ENCODE peak calls at places on chromosomes 5 and 9, in nine cellular contexts. I is fibroblast of lung, B is mammary epithelial cell, A is DND-41, H is PC-3, R is PC-9, V is neural progenitor cell, Q is HepG2, O is HCT116. N is an unnamed sample.
A peak's percentile ranks its signal among the peaks of the same experiment; 100 is the strongest.

GRCh38 chr5:126917918-126918623 is 112.3 kb downstream of the MARCHF3 start:
- DNase-seq in I (peak; percentile 75), B (no peak), A (no peak), H (peak; percentile 87), R (no peak), V (peak; percentile 63), Q (no peak), O (no peak), N (peak; percentile 55)

GRCh38 chr9:31005086-31005665 is 1379.3 kb upstream of the ACO1 start:
- DNase-seq in I (no peak), B (no peak), A (no peak), H (no peak), R (no peak), V (no peak), Q (no peak), O (no peak), N (no peak)

GRCh38 chr9:115522928-115523327 is 405.0 kb upstream of the TNC start:
- DNase-seq in I (no peak), B (no peak), A (no peak), H (no peak), R (no peak), V (no peak), Q (no peak), O (no peak), N (no peak)

GRCh38 chr9:22036866-22037626 is 27.9 kb upstream of the CDKN2B start:
- DNase-seq in I (no peak), B (peak; percentile 94), A (no peak), H (peak; percentile 6), R (peak; percentile 2), V (no peak), Q (no peak), O (no peak), N (no peak)

GRCh38 chr9:35748858-35749514 is at the start of the genes GBA2 and RGP1:
- DNase-seq in I (peak; percentile 69), B (peak; percentile 79), A (peak; percentile 52), H (peak; percentile 74), R (peak; percentile 77), V (peak; percentile 89), Q (peak; percentile 77), O (peak; percentile 42), N (peak; percentile 93)

GRCh38 chr5:168356592-168356991 is 65.1 kb downstream of the WWC1 start:
- DNase-seq in I (no peak), B (no peak), A (no peak), H (no peak), R (no peak), V (no peak), Q (no peak), O (no peak), N (no peak)

GRCh38 chr5:141783599-141784296 is 94.5 kb downstream of the PCDH1 start:
- DNase-seq in I (peak; percentile 10), B (peak; percentile 67), A (no peak), H (no peak), R (peak; percentile 66), V (peak; percentile 66), Q (no peak), O (no peak), N (peak; percentile 44)

GRCh38 chr5:77064040-77064439 is 23.0 kb downstream of the ZBED3 start:
- DNase-seq in I (no peak), B (no peak), A (no peak), H (no peak), R (no peak), V (no peak), Q (no peak), O (no peak), N (no peak)

GRCh38 chr5:68071731-68072130 is 143.8 kb upstream of the PIK3R1 start:
- DNase-seq in I (peak; percentile 29), B (no peak), A (no peak), H (peak; percentile 1), R (no peak), V (no peak), Q (no peak), O (no peak), N (no peak)

GRCh38 chr5:167348980-167349379 is 942.5 kb upstream of the WWC1 start:
- DNase-seq in I (no peak), B (no peak), A (no peak), H (no peak), R (no peak), V (no peak), Q (no peak), O (no peak), N (no peak)

GRCh38 chr5:30505014-30505886 is 688.2 kb upstream of the CDH6 start:
- DNase-seq in I (peak; percentile 81), B (peak; percentile 62), A (no peak), H (peak; percentile 93), R (no peak), V (peak; percentile 44), Q (peak; percentile 97), O (no peak), N (no peak)

GRCh38 chr5:21802869-21803490 is 1050.2 kb downstream of the CDH12 start:
- DNase-seq in I (peak; percentile 29), B (peak; percentile 31), A (no peak), H (peak; percentile 79), R (no peak), V (peak; percentile 11), Q (peak; percentile 18), O (no peak), N (peak; percentile 28)

GRCh38 chr5:107672212-107673105 is 1.7 kb upstream of the EFNA5 start:
- DNase-seq in I (peak; percentile 98), B (peak; percentile 98), A (peak; percentile 9), H (peak; percentile 96), R (peak; percentile 88), V (peak; percentile 97), Q (peak; percentile 15), O (peak; percentile 88), N (peak; percentile 94)

DNA sequence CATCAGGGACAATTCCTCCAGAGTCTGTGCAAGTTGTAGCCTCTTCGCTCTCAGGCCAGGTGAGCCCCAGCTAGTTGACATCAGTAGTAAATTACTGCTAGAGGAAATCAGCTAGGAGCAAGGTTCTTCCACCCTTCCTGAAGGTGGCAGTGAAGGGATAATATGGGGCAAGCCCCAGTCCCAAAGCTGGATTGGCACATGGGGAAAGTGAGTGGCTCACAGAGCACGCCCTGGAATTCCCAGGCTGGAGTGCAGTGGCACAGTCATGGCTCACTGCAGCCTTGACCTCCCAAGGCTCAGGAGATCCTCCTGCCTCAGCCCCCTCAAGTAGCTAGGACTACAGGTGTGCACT is 82.1 kb downstream of the CYFIP2 start:
- DNase-seq in I (no peak), B (peak; percentile 37), A (no peak), H (peak; percentile 56), R (no peak), V (no peak), Q (no peak), O (no peak), N (no peak)
- TF ChIP-seq CTCF in I (no peak), B (no peak), A (no peak), H (peak; percentile 51), R (no peak), V (no peak), Q (no peak), O (no peak), N (no peak)

DNA sequence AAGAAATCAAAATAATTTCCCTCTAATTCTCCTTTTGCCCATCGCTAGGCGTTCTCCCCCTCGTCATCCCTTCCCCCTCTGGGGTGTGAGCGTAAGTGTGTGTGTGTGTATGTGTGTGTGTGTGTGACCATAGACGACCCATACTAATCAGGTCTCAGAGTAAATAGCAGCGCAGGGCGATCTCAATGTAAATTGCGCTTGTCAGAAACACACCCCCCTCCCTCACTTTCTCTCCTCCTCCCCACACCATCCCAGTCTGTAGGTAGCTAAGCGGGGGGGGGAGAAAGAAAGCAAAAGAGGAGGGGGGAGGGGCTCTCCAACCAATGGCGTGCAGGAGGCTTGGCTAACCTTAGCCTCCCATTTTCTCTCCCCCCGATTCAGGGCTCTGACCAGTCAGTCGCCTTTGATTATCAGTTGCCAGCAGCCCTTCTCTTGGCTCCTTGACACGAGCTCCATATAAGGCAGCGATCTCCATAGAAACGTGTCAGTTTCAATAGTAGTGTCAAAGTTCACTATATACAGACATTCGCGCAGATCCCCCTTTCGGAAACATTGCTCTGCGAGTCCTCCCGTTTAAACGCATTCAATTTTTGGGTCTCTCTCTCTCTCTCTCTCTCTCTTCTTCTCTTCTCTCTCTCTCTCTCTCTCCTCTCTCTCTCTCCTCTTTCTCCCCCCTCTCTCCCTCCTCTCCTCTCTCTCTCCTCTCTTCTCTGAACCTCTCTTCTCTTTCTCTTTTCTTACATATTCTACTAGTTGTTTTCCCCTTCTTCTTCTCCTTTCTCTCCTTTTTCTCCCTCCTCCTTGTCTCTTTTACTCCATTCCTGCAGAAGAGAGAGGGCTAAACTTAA is at the start of gene NR2F1:
- DNase-seq in I (peak; percentile 100), B (peak; percentile 92), A (no peak), H (peak; percentile 98), R (peak; percentile 46), V (peak; percentile 95), Q (peak; percentile 99), O (peak; percentile 98), N (peak; percentile 67)
- TF ChIP-seq EZH2 in I (no peak), B (no peak), A (no peak), H (no peak), R (no peak), V (no peak), Q (no peak), O (no peak), N (peak; percentile 36)

DNA sequence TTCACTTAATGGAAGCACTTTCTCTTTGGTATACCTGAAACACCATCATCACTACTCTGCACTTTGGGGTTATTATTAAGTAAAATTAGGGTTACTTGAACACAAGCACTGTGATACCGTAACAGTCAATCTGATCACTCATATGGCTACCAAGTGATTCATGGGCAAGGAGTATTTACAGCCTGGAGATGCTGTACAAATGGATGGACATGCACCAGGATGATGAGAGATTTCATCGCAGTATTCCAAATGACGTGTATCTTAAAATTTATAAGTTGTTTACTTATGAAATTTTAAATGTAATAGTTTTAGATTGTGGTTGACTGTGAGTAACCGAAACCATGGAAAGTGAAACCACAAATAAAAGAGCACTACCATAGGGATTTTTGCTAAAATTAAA is 462.2 kb upstream of the PTGER4 start:
- DNase-seq in I (no peak), B (no peak), A (no peak), H (peak; percentile 63), R (no peak), V (no peak), Q (no peak), O (no peak), N (no peak)
- TF ChIP-seq CTCF in I (no peak), B (no peak), A (no peak), H (no peak), R (no peak), V (no peak), Q (no peak), O (no peak), N (no peak)

GRCh38 chr9:126672634-126673284 is 59.0 kb downstream of the LMX1B start:
- DNase-seq in I (no peak), B (peak; percentile 48), A (no peak), H (no peak), R (no peak), V (peak; percentile 62), Q (no peak), O (no peak), N (no peak)

GRCh38 chr9:126670270-126670669 is 56.5 kb downstream of the LMX1B start:
- DNase-seq in I (no peak), B (no peak), A (no peak), H (no peak), R (no peak), V (no peak), Q (no peak), O (no peak), N (no peak)

GRCh38 chr9:126671983-126672382 is 58.3 kb downstream of the LMX1B start:
- DNase-seq in I (no peak), B (no peak), A (no peak), H (no peak), R (no peak), V (no peak), Q (no peak), O (no peak), N (no peak)

GRCh38 chr9:126669108-126669507 is 55.4 kb downstream of the LMX1B start:
- DNase-seq in I (no peak), B (no peak), A (no peak), H (no peak), R (no peak), V (peak; percentile 29), Q (no peak), O (no peak), N (no peak)

GRCh38 chr9:126671381-126671831 is 57.7 kb downstream of the LMX1B start:
- DNase-seq in I (no peak), B (no peak), A (no peak), H (no peak), R (no peak), V (peak; percentile 83), Q (no peak), O (no peak), N (no peak)
- TF ChIP-seq EZH2 in I (no peak), B (no peak), A (no peak), H (no peak), R (no peak), V (no peak), Q (no peak), O (no peak), N (no peak)

N was measured in hepatocyte.